ENCODE peak calls at places on chromosomes 2 and 18, in five cellular contexts. One of them, this sample, is unnamed.
A peak's percentile ranks its signal among the peaks of the same experiment; 100 is the strongest.

GRCh38 chr2:176781570-176782217 is 430.9 kb upstream of the HNRNPA3 start:
- DNase-seq in transverse colon: no peak
- DNase-seq in left lung: no peak
- DNase-seq in cardiac fibroblast: no peak
- DNase-seq in heart left ventricle: no peak
- DNase-seq in this sample: no peak

GRCh38 chr18:72539861-72540260 is 4.3 kb downstream of the CBLN2 start:
- DNase-seq in transverse colon: no peak
- DNase-seq in left lung: no peak
- DNase-seq in cardiac fibroblast: no peak
- DNase-seq in heart left ventricle: no peak
- DNase-seq in this sample: no peak

GRCh38 chr2:240387669-240388358 is 47.6 kb upstream of the GPC1 start:
- DNase-seq in transverse colon: peak; percentile 48
- DNase-seq in left lung: peak; percentile 72
- DNase-seq in cardiac fibroblast: peak; percentile 97
- DNase-seq in heart left ventricle: peak; percentile 78
- DNase-seq in this sample: peak; percentile 88

GRCh38 chr18:10461989-10462388 is 7.6 kb downstream of the APCDD1 start:
- DNase-seq in transverse colon: no peak
- DNase-seq in left lung: no peak
- DNase-seq in cardiac fibroblast: no peak
- DNase-seq in heart left ventricle: no peak
- DNase-seq in this sample: no peak

GRCh38 chr2:239586651-239587310 is 186.0 kb upstream of the HDAC4 start:
- DNase-seq in transverse colon: no peak
- DNase-seq in left lung: peak; percentile 39
- DNase-seq in cardiac fibroblast: no peak
- DNase-seq in heart left ventricle: peak; percentile 28
- DNase-seq in this sample: no peak

GRCh38 chr2:217827430-217828201 is 175.2 kb downstream of the TNS1 start:
- DNase-seq in transverse colon: no peak
- DNase-seq in left lung: peak; percentile 85
- DNase-seq in cardiac fibroblast: peak; percentile 47
- DNase-seq in heart left ventricle: peak; percentile 75
- DNase-seq in this sample: no peak

GRCh38 chr2:152584301-152584700 is 133.0 kb downstream of the PRPF40A start:
- DNase-seq in transverse colon: no peak
- DNase-seq in left lung: no peak
- DNase-seq in cardiac fibroblast: peak; percentile 31
- DNase-seq in heart left ventricle: no peak
- DNase-seq in this sample: no peak

GRCh38 chr2:23600336-23600735 is 215.4 kb downstream of the KLHL29 start:
- DNase-seq in transverse colon: no peak
- DNase-seq in left lung: no peak
- DNase-seq in cardiac fibroblast: no peak
- DNase-seq in heart left ventricle: peak; percentile 47
- DNase-seq in this sample: no peak

GRCh38 chr2:204982303-204982702 is 437.0 kb downstream of the PARD3B start:
- DNase-seq in transverse colon: no peak
- DNase-seq in left lung: no peak
- DNase-seq in cardiac fibroblast: peak; percentile 6
- DNase-seq in heart left ventricle: no peak
- DNase-seq in this sample: no peak

GRCh38 chr2:152542995-152543481 is 174.2 kb downstream of the PRPF40A start:
- DNase-seq in transverse colon: no peak
- DNase-seq in left lung: no peak
- DNase-seq in cardiac fibroblast: peak; percentile 88
- DNase-seq in heart left ventricle: no peak
- DNase-seq in this sample: peak; percentile 85

GRCh38 chr18:25786778-25787177 is 303.6 kb downstream of the SS18 start:
- DNase-seq in transverse colon: no peak
- DNase-seq in left lung: no peak
- DNase-seq in cardiac fibroblast: peak; percentile 46
- DNase-seq in heart left ventricle: no peak
- DNase-seq in this sample: peak; percentile 47

GRCh38 chr18:23881778-23882177 is 132.8 kb upstream of the TTC39C start:
- DNase-seq in transverse colon: no peak
- DNase-seq in left lung: no peak
- DNase-seq in cardiac fibroblast: no peak
- DNase-seq in heart left ventricle: no peak
- DNase-seq in this sample: no peak

GRCh38 chr2:170685591-170685990 is 29.5 kb upstream of the SP5 start:
- DNase-seq in transverse colon: no peak
- DNase-seq in left lung: no peak
- DNase-seq in cardiac fibroblast: no peak
- DNase-seq in heart left ventricle: no peak
- DNase-seq in this sample: no peak

GRCh38 chr2:142037744-142038143 is 93.1 kb downstream of the LRP1B start:
- DNase-seq in transverse colon: no peak
- DNase-seq in left lung: no peak
- DNase-seq in cardiac fibroblast: no peak
- DNase-seq in heart left ventricle: no peak
- DNase-seq in this sample: no peak

GRCh38 chr2:219124379-219125110 is 36.1 kb downstream of the NHEJ1 start:
- DNase-seq in transverse colon: peak; percentile 77
- DNase-seq in left lung: no peak
- DNase-seq in cardiac fibroblast: peak; percentile 81
- DNase-seq in heart left ventricle: no peak
- DNase-seq in this sample: no peak

GRCh38 chr18:41624461-41624860 is 330.6 kb upstream of the PIK3C3 start:
- DNase-seq in transverse colon: no peak
- DNase-seq in left lung: no peak
- DNase-seq in cardiac fibroblast: no peak
- DNase-seq in heart left ventricle: no peak
- DNase-seq in this sample: no peak

GRCh38 chr2:8414946-8415869 is 266.6 kb upstream of the ID2 start:
- DNase-seq in transverse colon: no peak
- DNase-seq in left lung: no peak
- DNase-seq in cardiac fibroblast: no peak
- DNase-seq in heart left ventricle: no peak
- DNase-seq in this sample: no peak

GRCh38 chr18:78213365-78213994 is 766.1 kb upstream of the SALL3 start:
- DNase-seq in transverse colon: no peak
- DNase-seq in left lung: no peak
- DNase-seq in cardiac fibroblast: no peak
- DNase-seq in heart left ventricle: peak; percentile 82
- DNase-seq in this sample: no peak

GRCh38 chr2:71667256-71668182 is 214.2 kb downstream of the DYSF start:
- DNase-seq in transverse colon: no peak
- DNase-seq in left lung: no peak
- DNase-seq in cardiac fibroblast: no peak
- DNase-seq in heart left ventricle: peak; percentile 39
- DNase-seq in this sample: no peak

GRCh38 chr2:37276291-37276690 is 44.8 kb downstream of the NDUFAF7 start:
- DNase-seq in transverse colon: no peak
- DNase-seq in left lung: no peak
- DNase-seq in cardiac fibroblast: peak; percentile 40
- DNase-seq in heart left ventricle: no peak
- DNase-seq in this sample: no peak

GRCh38 chr2:27804146-27804545 is 32.6 kb downstream of the MRPL33 start:
- DNase-seq in transverse colon: no peak
- DNase-seq in left lung: no peak
- DNase-seq in cardiac fibroblast: peak; percentile 32
- DNase-seq in heart left ventricle: no peak
- DNase-seq in this sample: no peak

GRCh38 chr2:104969564-104969963 is 68.3 kb upstream of the MRPS9 start:
- DNase-seq in transverse colon: no peak
- DNase-seq in left lung: no peak
- DNase-seq in cardiac fibroblast: no peak
- DNase-seq in heart left ventricle: no peak
- DNase-seq in this sample: no peak

GRCh38 chr2:241636182-241636982 is 576 bp downstream of the THAP4 start:
- DNase-seq in transverse colon: peak; percentile 55
- DNase-seq in left lung: peak; percentile 86
- DNase-seq in cardiac fibroblast: peak; percentile 34
- DNase-seq in heart left ventricle: peak; percentile 74
- DNase-seq in this sample: no peak

GRCh38 chr2:33223851-33224250 is 252.6 kb upstream of the RASGRP3 start:
- DNase-seq in transverse colon: no peak
- DNase-seq in left lung: no peak
- DNase-seq in cardiac fibroblast: no peak
- DNase-seq in heart left ventricle: no peak
- DNase-seq in this sample: no peak

GRCh38 chr2:33229646-33230045 is 246.8 kb upstream of the RASGRP3 start:
- DNase-seq in transverse colon: no peak
- DNase-seq in left lung: no peak
- DNase-seq in cardiac fibroblast: no peak
- DNase-seq in heart left ventricle: no peak
- DNase-seq in this sample: no peak

GRCh38 chr2:33225350-33225749 is 251.1 kb upstream of the RASGRP3 start:
- DNase-seq in transverse colon: no peak
- DNase-seq in left lung: no peak
- DNase-seq in cardiac fibroblast: no peak
- DNase-seq in heart left ventricle: no peak
- DNase-seq in this sample: no peak

GRCh38 chr2:33230133-33230618 is 246.3 kb upstream of the RASGRP3 start:
- DNase-seq in transverse colon: no peak
- DNase-seq in left lung: no peak
- DNase-seq in cardiac fibroblast: no peak
- DNase-seq in heart left ventricle: no peak
- DNase-seq in this sample: no peak

GRCh38 chr2:33226546-33226945 is 249.9 kb upstream of the RASGRP3 start:
- DNase-seq in transverse colon: no peak
- DNase-seq in left lung: no peak
- DNase-seq in cardiac fibroblast: no peak
- DNase-seq in heart left ventricle: no peak
- DNase-seq in this sample: no peak
- H3K4me3 ChIP-seq in transverse colon: no peak overlapping the region
- H3K4me3 ChIP-seq in left lung: no peak overlapping the region
- H3K4me3 ChIP-seq in cardiac fibroblast: no peak overlapping the region
- H3K4me3 ChIP-seq in heart left ventricle: no peak overlapping the region
- H3K4me3 ChIP-seq in this sample: no peak overlapping the region

GRCh38 chr2:208319403-208319802 is 53.3 kb downstream of the PIKFYVE start:
- DNase-seq in transverse colon: no peak
- DNase-seq in left lung: no peak
- DNase-seq in cardiac fibroblast: no peak
- DNase-seq in heart left ventricle: no peak
- DNase-seq in this sample: no peak

GRCh38 chr2:208318127-208318526 is 52.1 kb downstream of the PIKFYVE start:
- DNase-seq in transverse colon: no peak
- DNase-seq in left lung: no peak
- DNase-seq in cardiac fibroblast: no peak
- DNase-seq in heart left ventricle: no peak
- DNase-seq in this sample: no peak

GRCh38 chr2:208311954-208312353 is 45.9 kb downstream of the PIKFYVE start:
- DNase-seq in transverse colon: no peak
- DNase-seq in left lung: no peak
- DNase-seq in cardiac fibroblast: no peak
- DNase-seq in heart left ventricle: no peak
- DNase-seq in this sample: no peak

GRCh38 chr2:208311321-208311720 is 45.3 kb downstream of the PIKFYVE start:
- DNase-seq in transverse colon: no peak
- DNase-seq in left lung: no peak
- DNase-seq in cardiac fibroblast: no peak
- DNase-seq in heart left ventricle: no peak
- DNase-seq in this sample: no peak

DNA sequence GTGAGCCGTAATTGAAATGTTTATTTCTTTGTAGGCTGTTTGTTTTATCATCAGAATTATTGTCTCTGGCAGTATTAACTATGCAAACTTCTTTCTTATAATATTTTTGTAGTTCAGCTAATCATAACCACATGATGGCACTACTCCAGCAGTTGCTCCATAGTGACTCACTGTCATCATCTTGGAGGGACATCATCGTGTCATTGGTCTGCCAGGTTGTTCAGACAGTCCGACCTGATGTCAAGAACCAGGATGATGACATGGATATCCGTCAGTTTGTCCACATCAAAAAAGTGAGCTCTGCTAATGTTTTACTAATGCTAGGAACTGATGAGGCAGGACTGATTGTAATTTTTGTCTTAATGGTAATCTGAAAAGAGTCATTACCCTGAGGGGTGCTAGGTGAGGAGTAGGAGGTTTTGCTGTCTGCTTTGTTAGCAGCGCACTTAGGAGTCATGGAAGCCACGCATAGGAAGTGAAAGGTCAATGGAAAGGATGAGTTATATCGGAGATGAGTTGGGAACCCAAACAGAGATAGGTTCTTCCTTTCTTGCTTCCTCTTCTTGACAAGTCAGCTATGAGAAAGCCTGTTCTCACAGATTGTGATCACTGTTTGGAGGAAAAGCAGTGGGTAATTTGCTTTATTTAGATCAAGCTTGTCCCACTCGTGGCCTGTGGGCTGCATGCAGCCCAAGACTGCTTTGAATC is 49.2 kb downstream of the PIKFYVE start:
- DNase-seq in transverse colon: no peak
- DNase-seq in left lung: no peak
- DNase-seq in cardiac fibroblast: peak; percentile 30
- DNase-seq in heart left ventricle: no peak
- DNase-seq in this sample: peak; percentile 8
- TF ChIP-seq CTCF in transverse colon: no peak
- TF ChIP-seq CTCF in left lung: no peak
- TF ChIP-seq CTCF in cardiac fibroblast: no peak
- TF ChIP-seq CTCF in heart left ventricle: no peak
- TF ChIP-seq CTCF in this sample: no peak

GRCh38 chr2:84548303-84548702 is 32.0 kb downstream of the DNAH6 start:
- DNase-seq in transverse colon: no peak
- DNase-seq in left lung: no peak
- DNase-seq in cardiac fibroblast: no peak
- DNase-seq in heart left ventricle: no peak
- DNase-seq in this sample: no peak
- H3K4me3 ChIP-seq in transverse colon: no peak overlapping the region
- H3K4me3 ChIP-seq in left lung: no peak overlapping the region
- H3K4me3 ChIP-seq in cardiac fibroblast: no peak overlapping the region
- H3K4me3 ChIP-seq in heart left ventricle: no peak overlapping the region
- H3K4me3 ChIP-seq in this sample: no peak overlapping the region

GRCh38 chr2:233871432-233871831 is 3.2 kb upstream of the MSL3B start:
- DNase-seq in transverse colon: no peak
- DNase-seq in left lung: no peak
- DNase-seq in cardiac fibroblast: no peak
- DNase-seq in heart left ventricle: no peak
- DNase-seq in this sample: no peak

GRCh38 chr2:233862261-233862768 is 5.9 kb downstream of the MSL3B start:
- DNase-seq in transverse colon: no peak
- DNase-seq in left lung: no peak
- DNase-seq in cardiac fibroblast: no peak
- DNase-seq in heart left ventricle: no peak
- DNase-seq in this sample: no peak

GRCh38 chr2:233867993-233868532 is at the start of gene MSL3B:
- DNase-seq in transverse colon: peak; percentile 47
- DNase-seq in left lung: peak; percentile 86
- DNase-seq in cardiac fibroblast: peak; percentile 69
- DNase-seq in heart left ventricle: peak; percentile 72
- DNase-seq in this sample: no peak

GRCh38 chr2:233866479-233866878 is 1.7 kb downstream of the MSL3B start:
- DNase-seq in transverse colon: no peak
- DNase-seq in left lung: no peak
- DNase-seq in cardiac fibroblast: no peak
- DNase-seq in heart left ventricle: no peak
- DNase-seq in this sample: no peak

DNA sequence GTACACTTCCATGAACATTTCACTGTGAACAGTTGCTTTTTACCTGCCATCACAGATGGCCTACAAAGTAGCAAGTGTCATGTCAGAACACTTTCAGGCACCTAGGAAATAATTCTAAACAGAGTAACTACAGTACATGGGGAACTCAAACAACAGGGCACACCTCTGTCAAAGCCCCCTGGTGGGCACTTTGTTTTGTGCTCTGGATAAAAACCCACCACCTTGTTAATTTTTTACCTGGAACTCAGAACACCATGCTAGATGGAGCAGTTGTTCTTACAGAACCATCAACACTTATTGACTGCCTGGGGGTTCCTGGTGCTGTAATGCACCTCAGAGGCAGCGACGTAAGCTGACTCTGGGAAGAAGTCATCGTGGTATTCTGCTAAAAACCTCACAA is 2.3 kb downstream of the MSL3B start:
- DNase-seq in transverse colon: no peak
- DNase-seq in left lung: no peak
- DNase-seq in cardiac fibroblast: no peak
- DNase-seq in heart left ventricle: no peak
- DNase-seq in this sample: no peak
- TF ChIP-seq CTCF in transverse colon: no peak
- TF ChIP-seq CTCF in left lung: no peak
- TF ChIP-seq CTCF in cardiac fibroblast: peak; percentile 19
- TF ChIP-seq CTCF in heart left ventricle: no peak
- TF ChIP-seq CTCF in this sample: no peak